ENCODE peak calls at places on chromosome 16, in eight cellular contexts. U is mucosa of gallbladder; K is non-pigmented ciliary epithelial cell; G is AG09319; T is NCI-H2107; O is activated CD4-positive, alpha-beta T cell treated with anti-CD3 and anti-CD28 coated beads, Interleukin-2, amount 50 U/mL, for 48 hours; M is GM04504; D is fibroblast of mammary gland. C is an unnamed sample.

GRCh38 chr16:76059186-76059585 is 218.0 kb upstream of the CNTNAP4 start:
- DNase-seq in U (no peak), K (no peak), G (no peak), T (no peak), O (no peak), M (no peak), D (peak), C (no peak)

GRCh38 chr16:2385441-2385840 is 43.8 kb upstream of the CCNF start:
- DNase-seq in U (no peak), K (no peak), G (no peak), T (no peak), O (no peak), M (no peak), D (no peak), C (no peak)

GRCh38 chr16:6356881-6357280 is 975.8 kb upstream of the RBFOX1 start:
- DNase-seq in U (no peak), K (no peak), G (no peak), T (no peak), O (no peak), M (no peak), D (no peak), C (no peak)

GRCh38 chr16:15949210-15950166 is at the start of gene ABCC1:
- DNase-seq in U (no peak), K (no peak), G (no peak), T (peak), O (peak), M (no peak), D (no peak), C (peak)

GRCh38 chr16:81585785-81586184 is 141.2 kb downstream of the CMIP start:
- DNase-seq in U (no peak), K (no peak), G (no peak), T (no peak), O (no peak), M (no peak), D (no peak), C (no peak)

GRCh38 chr16:80174416-80174815 is 366.4 kb upstream of the DYNLRB2 start:
- DNase-seq in U (no peak), K (peak), G (peak), T (no peak), O (no peak), M (peak), D (peak), C (no peak)

GRCh38 chr16:75087040-75087979 is 29.3 kb downstream of the LDHD start:
- DNase-seq in U (peak), K (no peak), G (peak), T (peak), O (no peak), M (no peak), D (peak), C (no peak)

GRCh38 chr16:46658925-46659324 is 30.1 kb downstream of the VPS35 start:
- DNase-seq in U (peak), K (no peak), G (no peak), T (no peak), O (peak), M (no peak), D (no peak), C (peak)

GRCh38 chr16:19809121-19809635 is 75.5 kb downstream of the GPRC5B start:
- DNase-seq in U (no peak), K (no peak), G (no peak), T (no peak), O (no peak), M (no peak), D (peak), C (no peak)

GRCh38 chr16:81551141-81551808 is 106.7 kb downstream of the CMIP start:
- DNase-seq in U (no peak), K (peak), G (no peak), T (no peak), O (peak), M (peak), D (peak), C (no peak)

GRCh38 chr16:71895679-71896385 is 501 bp downstream of the IST1 start:
- DNase-seq in U (peak), K (no peak), G (no peak), T (no peak), O (peak), M (no peak), D (peak), C (no peak)

GRCh38 chr16:34078697-34079096 is 619.3 kb downstream of the TP53TG3F start:
- DNase-seq in U (no peak), K (no peak), G (no peak), T (no peak), O (no peak), M (peak), D (peak), C (no peak)

GRCh38 chr16:86765389-86766026 is 187.2 kb downstream of the FOXL1 start:
- DNase-seq in U (no peak), K (no peak), G (no peak), T (no peak), O (no peak), M (no peak), D (no peak), C (no peak)

GRCh38 chr16:16973726-16974125 is 497.0 kb downstream of the XYLT1 start:
- DNase-seq in U (no peak), K (no peak), G (no peak), T (no peak), O (no peak), M (no peak), D (no peak), C (no peak)

C was measured in stimulated activated naive CD8-positive, alpha-beta T cell treated with anti-CD3 and anti-CD28 coated beads, Interleukin-15, amount 100 ng/mL, for 72 hours.